ENCODE peak calls at places on chromosomes 12 and 14, in ten cellular contexts. H is right lobe of liver; R is IMR-90; A is endothelial cell of umbilical vein; L is astrocyte; D is neural progenitor cell; E is CD8-positive, alpha-beta T cell; U is pancreas; M is esophagus muscularis mucosa; K is A549. I is an unnamed sample. For H3K4me1, the result is how much of the 10 kb centered on the place peaks cover.

GRCh38 chr12:113403435-113404415 is at the start of gene SDS:
- DNase-seq in D (no peak), E (no peak), K (no peak), A (peak), H (peak), U (peak), M (no peak), L (peak), R (peak), I (peak)

GRCh38 chr14:20501346-20501745 is 4.0 kb upstream of the RNASE10 start:
- DNase-seq in K (peak), H (no peak), E (no peak), A (peak), M (no peak), U (no peak), L (peak), D (no peak), R (peak), I (no peak)

GRCh38 chr14:69634871-69635270 is 23.5 kb downstream of the SUSD6 start:
- DNase-seq in K (no peak), M (no peak), R (no peak), H (no peak), D (no peak), L (no peak), A (no peak), U (no peak), E (no peak), I (no peak)

GRCh38 chr14:51654549-51654879 is 2.8 kb downstream of the FRMD6 start:
- DNase-seq in D (no peak), R (no peak), U (no peak), K (no peak), H (no peak), M (no peak), A (no peak), L (no peak), E (no peak), I (no peak)

GRCh38 chr14:20489093-20489994 is 16.0 kb upstream of the RNASE10 start:
- DNase-seq in K (no peak), L (no peak), U (no peak), H (no peak), A (no peak), D (no peak), M (no peak), E (no peak), R (peak), I (no peak)

GRCh38 chr12:48276621-48277020 is 73.5 kb upstream of the OR10AD1 start:
- DNase-seq in R (no peak), D (no peak), U (no peak), E (no peak), A (no peak), L (no peak), H (no peak), M (no peak), K (no peak), I (no peak)

GRCh38 chr14:85437143-85437542 is 92.8 kb upstream of the FLRT2 start:
- DNase-seq in M (no peak), R (peak), U (no peak), K (peak), L (peak), D (no peak), H (no peak), A (peak), E (no peak), I (no peak)

GRCh38 chr12:129080413-129080812 is 227.1 kb downstream of the GLT1D1 start:
- DNase-seq in H (no peak), D (no peak), A (no peak), E (no peak), L (no peak), K (no peak), M (no peak), U (no peak), R (no peak), I (no peak)

GRCh38 chr12:29569392-29569791 is 71.9 kb upstream of the OVCH1 start:
- DNase-seq in H (no peak), K (no peak), U (no peak), R (no peak), M (no peak), D (no peak), E (no peak), A (peak), L (no peak), I (no peak)

GRCh38 chr12:121791671-121792496 is 1.6 kb downstream of the RHOF start:
- DNase-seq in U (no peak), H (no peak), R (no peak), K (peak), L (no peak), M (no peak), D (no peak), E (no peak), A (no peak), I (no peak)

GRCh38 chr14:28596336-28596735 is 170.3 kb upstream of the FOXG1 start:
- DNase-seq in K (peak), R (no peak), E (no peak), A (peak), U (no peak), M (no peak), D (no peak), L (peak), H (no peak), I (no peak)

GRCh38 chr12:131012279-131013069 is 58.8 kb downstream of the ADGRD1 start:
- DNase-seq in D (no peak), E (no peak), K (peak), U (no peak), H (peak), M (no peak), L (no peak), R (no peak), A (no peak), I (no peak)

GRCh38 chr12:12007001-12007712 is 63.6 kb upstream of the BCL2L14 start:
- DNase-seq in U (no peak), D (no peak), R (peak), M (no peak), H (no peak), A (no peak), L (peak), K (no peak), E (peak), I (no peak)

GRCh38 chr12:52316701-52317100 is 4.5 kb downstream of the KRT83 start:
- DNase-seq in R (no peak), M (no peak), A (no peak), K (no peak), L (no peak), U (no peak), D (no peak), H (no peak), E (no peak), I (no peak)

GRCh38 chr14:44971459-44971858 is 9.5 kb downstream of the TOGARAM1 start:
- DNase-seq in K (no peak), R (no peak), U (no peak), D (no peak), H (no peak), L (no peak), A (no peak), M (no peak), E (no peak), I (no peak)

GRCh38 chr14:27686137-27686536 is 1080.5 kb upstream of the FOXG1 start:
- DNase-seq in A (peak), D (no peak), U (no peak), L (no peak), R (no peak), M (no peak), E (no peak), K (no peak), H (no peak), I (no peak)

GRCh38 chr12:104462325-104462724 is 5.6 kb downstream of the CHST11 start:
- DNase-seq in D (no peak), A (no peak), K (no peak), M (no peak), R (no peak), U (no peak), L (no peak), E (no peak), H (no peak), I (no peak)

GRCh38 chr14:54169254-54169924 is 212.8 kb upstream of the BMP4 start:
- DNase-seq in A (peak), M (no peak), K (no peak), R (peak), U (no peak), D (no peak), H (no peak), E (no peak), L (peak), I (no peak)

GRCh38 chr12:8664228-8664963 is 1.8 kb upstream of the MFAP5 start:
- DNase-seq in D (no peak), M (peak), H (no peak), E (no peak), L (no peak), A (no peak), K (no peak), R (no peak), U (no peak), I (no peak)

GRCh38 chr14:59342516-59343484 is 122.4 kb downstream of the GPR135 start:
- DNase-seq in M (no peak), D (no peak), K (no peak), R (no peak), U (peak), H (no peak), A (no peak), E (no peak), L (peak), I (no peak)

GRCh38 chr12:45425426-45425825 is 209.5 kb downstream of the ANO6 start:
- DNase-seq in M (no peak), D (no peak), L (peak), H (no peak), U (no peak), R (peak), A (no peak), K (no peak), E (no peak), I (no peak)

GRCh38 chr12:89529738-89530137 is 3.9 kb upstream of the POC1B start:
- DNase-seq in K (peak), M (no peak), L (peak), H (no peak), E (no peak), D (peak), U (no peak), R (peak), A (peak), I (no peak)

GRCh38 chr12:80364056-80364455 is 80.0 kb upstream of the PTPRQ start:
- DNase-seq in K (no peak), U (no peak), H (no peak), L (peak), D (no peak), M (no peak), E (no peak), A (no peak), R (peak), I (no peak)

GRCh38 chr12:111404362-111405148 is 1.2 kb upstream of the SH2B3 start:
- DNase-seq in D (peak), M (no peak), A (peak), R (no peak), K (no peak), E (no peak), L (no peak), U (peak), H (no peak), I (no peak)

GRCh38 chr12:9034095-9034494 is 44.7 kb downstream of the KLRG1 start:
- DNase-seq in M (no peak), K (no peak), L (no peak), D (no peak), A (no peak), E (no peak), U (no peak), R (no peak), H (no peak), I (no peak)

GRCh38 chr12:55732288-55732687 is 3.5 kb upstream of the CD63 start:
- DNase-seq in E (no peak), M (no peak), A (no peak), U (no peak), H (no peak), L (no peak), K (no peak), D (no peak), R (no peak), I (no peak)

GRCh38 chr12:124518051-124518932 is 49.1 kb downstream of the NCOR2 start:
- DNase-seq in U (peak), L (peak), A (peak), K (peak), D (peak), M (peak), H (peak), R (peak), E (no peak), I (peak)

GRCh38 chr14:34502826-34503225 is 36.7 kb downstream of the EAPP start:
- DNase-seq in K (no peak), R (peak), L (peak), U (no peak), D (no peak), M (no peak), A (peak), E (no peak), H (no peak), I (no peak)

GRCh38 chr12:88206636-88207035 is 64.5 kb downstream of the TMTC3 start:
- DNase-seq in R (peak), K (no peak), D (no peak), U (no peak), A (no peak), L (no peak), M (no peak), H (no peak), E (no peak), I (no peak)

GRCh38 chr12:76878045-76878898 is 547 bp downstream of the CSRP2 start:
- DNase-seq in A (peak), U (peak), D (peak), H (peak), K (peak), R (no peak), M (peak), E (no peak), L (no peak), I (peak)

GRCh38 chr12:121505513-121505912 is 75.3 kb downstream of the KDM2B start:
- DNase-seq in K (no peak), L (peak), D (no peak), R (peak), M (no peak), A (peak), U (no peak), H (no peak), E (no peak), I (no peak)

GRCh38 chr12:123398177-123398916 is 14.4 kb downstream of the KMT5A start:
- DNase-seq in H (peak), U (peak), D (no peak), A (peak), K (no peak), L (peak), R (peak), M (no peak), E (no peak), I (peak)

GRCh38 chr12:8057839-8058238 is 8.3 kb downstream of the C3AR1 start:
- DNase-seq in D (no peak), R (peak), U (no peak), K (no peak), A (no peak), H (no peak), M (no peak), L (peak), E (no peak), I (no peak)

GRCh38 chr14:102926104-102926503 is 3.6 kb downstream of the AMN start:
- DNase-seq in M (no peak), D (peak), A (no peak), H (no peak), U (no peak), R (no peak), L (no peak), K (no peak), E (no peak), I (no peak)

GRCh38 chr12:39272934-39273770 is 169.8 kb downstream of the KIF21A start:
- DNase-seq in L (peak), R (peak), K (peak), H (no peak), D (peak), U (no peak), E (no peak), A (peak), M (no peak), I (no peak)

GRCh38 chr14:53999061-53999488 is 42.5 kb upstream of the BMP4 start:
- DNase-seq in D (peak), A (no peak), H (no peak), R (peak), M (no peak), L (peak), K (peak), U (no peak), E (no peak), I (no peak)

GRCh38 chr12:21694660-21695059 is 37.0 kb upstream of the LDHB start:
- DNase-seq in E (no peak), H (no peak), D (no peak), M (no peak), A (no peak), U (no peak), L (no peak), R (no peak), K (no peak), I (no peak)

GRCh38 chr12:43331935-43332334 is 220.1 kb downstream of the ADAMTS20 start:
- DNase-seq in H (no peak), M (no peak), K (no peak), E (no peak), A (no peak), U (no peak), L (no peak), D (no peak), R (no peak), I (no peak)

GRCh38 chr12:131803995-131804521 is 24.1 kb upstream of the MMP17 start:
- DNase-seq in R (peak), H (no peak), L (peak), E (no peak), K (no peak), D (no peak), A (peak), M (no peak), U (no peak), I (peak)

GRCh38 chr14:104524726-104525125 is 54.8 kb upstream of the C14orf180 start:
- DNase-seq in A (no peak), R (no peak), U (no peak), M (no peak), K (no peak), L (no peak), H (no peak), E (no peak), D (no peak), I (no peak)

GRCh38 chr14:104527857-104528459 is 51.6 kb upstream of the C14orf180 start:
- DNase-seq in D (no peak), U (no peak), A (no peak), L (no peak), R (no peak), E (no peak), M (no peak), H (no peak), K (no peak), I (no peak)

GRCh38 chr14:104523546-104523935 is 56.0 kb upstream of the C14orf180 start:
- DNase-seq in U (no peak), D (no peak), A (no peak), H (no peak), E (no peak), M (no peak), K (no peak), L (no peak), R (no peak), I (no peak)

GRCh38 chr14:104528496-104528895 is 51.1 kb upstream of the C14orf180 start:
- DNase-seq in U (no peak), M (no peak), D (no peak), L (no peak), H (no peak), K (no peak), A (no peak), R (no peak), E (no peak), I (no peak)

GRCh38 chr14:104526723-104527645 is 52.6 kb upstream of the C14orf180 start:
- DNase-seq in A (no peak), U (no peak), D (no peak), H (no peak), R (no peak), L (no peak), K (no peak), E (no peak), M (no peak), I (no peak)
- H3K4me3 ChIP-seq in A (no peak), U (no peak), D (no peak), H (no peak), R (no peak), L (no peak), K (no peak), E (no peak), M (no peak), I (no peak)

DNA sequence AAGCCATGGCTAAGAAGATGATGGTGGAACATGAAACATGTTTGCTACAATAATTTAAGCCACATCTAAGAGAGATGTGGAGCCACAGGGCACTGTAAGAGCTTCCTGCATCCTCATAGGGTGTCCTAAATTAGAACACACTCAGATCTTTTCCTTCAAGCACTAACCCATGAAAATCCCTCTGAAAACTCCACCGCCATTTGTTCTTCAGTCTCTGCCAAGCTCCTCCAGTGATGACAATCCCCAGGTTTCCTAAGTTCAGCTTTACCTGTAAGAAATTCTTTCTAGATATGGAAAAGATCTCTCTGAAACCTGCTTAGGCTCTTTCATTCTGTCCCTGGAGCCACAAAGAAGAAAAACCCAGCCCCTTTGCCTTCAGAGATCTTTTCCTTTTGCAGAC is 907.1 kb downstream of the VRK1 start:
- DNase-seq in M (no peak), R (no peak), K (no peak), D (no peak), U (no peak), A (no peak), E (no peak), H (no peak), L (no peak), I (no peak)
- H3K4me1 ChIP-seq in M (under half), R (under half), K (under half), D (under half), U (under half), A (under half), E (half or more), H (under half), L (under half), I (under half)

GRCh38 chr12:49370539-49370938 is 3.3 kb downstream of the SPATS2 start:
- DNase-seq in U (no peak), H (no peak), L (no peak), A (no peak), E (no peak), M (no peak), D (no peak), K (no peak), R (no peak), I (no peak)

GRCh38 chr12:49367381-49368239 is at the start of gene SPATS2:
- DNase-seq in R (no peak), E (no peak), M (peak), A (peak), L (no peak), K (peak), U (no peak), H (no peak), D (no peak), I (peak)

GRCh38 chr12:49366652-49367380 is 446 bp upstream of the SPATS2 start:
- DNase-seq in L (peak), A (peak), D (peak), R (peak), E (peak), K (peak), U (peak), M (peak), H (peak), I (peak)

GRCh38 chr12:49368240-49368600 is 958 bp downstream of the SPATS2 start:
- DNase-seq in D (no peak), L (no peak), H (no peak), U (no peak), K (no peak), A (no peak), M (no peak), R (no peak), E (no peak), I (no peak)

DNA sequence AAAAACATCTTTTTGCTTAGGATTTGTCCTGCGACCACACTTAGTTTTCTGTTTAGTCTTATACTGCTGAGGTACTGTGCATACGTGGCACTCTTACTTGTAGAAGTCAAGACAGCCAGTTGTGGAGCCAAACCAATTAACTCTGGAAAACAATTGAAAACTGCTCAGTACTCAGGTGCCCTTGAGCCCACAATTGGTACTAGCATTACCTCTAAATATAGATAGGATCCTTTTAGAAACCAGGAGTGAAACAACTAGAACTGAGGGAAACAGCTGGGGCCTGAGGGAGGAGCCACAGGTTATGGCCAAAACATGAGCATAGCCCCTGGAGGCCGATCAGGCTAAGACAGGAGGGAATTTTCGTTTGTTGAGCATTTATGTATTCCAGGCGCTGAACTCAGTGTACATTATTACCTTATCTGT is 2.5 kb downstream of the SPATS2 start:
- DNase-seq in A (peak), M (no peak), H (no peak), K (peak), D (peak), R (peak), E (no peak), U (no peak), L (peak), I (peak)
- TF ChIP-seq CTCF in A (peak), M (peak), H (peak), K (peak), D (peak), R (peak), E (no peak), U (peak), L (peak), I (no peak)

GRCh38 chr12:1611775-1612174 is 17.3 kb upstream of the WNT5B start:
- DNase-seq in A (peak), R (peak), L (peak), K (no peak), D (no peak), H (no peak), M (no peak), U (no peak), E (no peak), I (no peak)
- H3K4me3 ChIP-seq in A (no peak), R (peak), L (peak), K (no peak), D (no peak), H (no peak), M (no peak), U (no peak), E (no peak), I (no peak)

GRCh38 chr12:108854055-108854452 is 3.3 kb downstream of the SSH1 start:
- DNase-seq in E (no peak), L (peak), R (peak), M (no peak), A (no peak), K (peak), U (no peak), H (no peak), D (no peak), I (no peak)
- H3K4me1 ChIP-seq in E (under half), L (half or more), R (under half), M (half or more), A (half or more), K (half or more), U (under half), H (under half), D (under half), I (under half)